ENCODE peak calls at places on chromosomes 7 and 10, in four cellular contexts. One of them, this sample, is unnamed.

GRCh38 chr10:34808789-34809745 is 6.0 kb downstream of the PARD3 start:
- DNase-seq in fibroblast of villous mesenchyme: peak; percentile 36
- DNase-seq in naive thymus-derived CD4-positive, alpha-beta T cell: no peak
- DNase-seq in prostate gland: no peak
- DNase-seq in this sample: no peak

GRCh38 chr10:69730251-69731156 is 71.2 kb upstream of the COL13A1 start:
- DNase-seq in fibroblast of villous mesenchyme: peak; percentile 79
- DNase-seq in naive thymus-derived CD4-positive, alpha-beta T cell: no peak
- DNase-seq in prostate gland: no peak
- DNase-seq in this sample: peak; percentile 67

GRCh38 chr10:29828978-29829377 is 194.2 kb upstream of the SVIL start:
- DNase-seq in fibroblast of villous mesenchyme: peak; percentile 56
- DNase-seq in naive thymus-derived CD4-positive, alpha-beta T cell: no peak
- DNase-seq in prostate gland: no peak
- DNase-seq in this sample: peak; percentile 40

GRCh38 chr10:4083509-4084003 is 298.5 kb upstream of the KLF6 start:
- DNase-seq in fibroblast of villous mesenchyme: peak; percentile 89
- DNase-seq in naive thymus-derived CD4-positive, alpha-beta T cell: no peak
- DNase-seq in prostate gland: no peak
- DNase-seq in this sample: no peak

GRCh38 chr7:37248396-37248836 is 200.2 kb downstream of the ELMO1 start:
- DNase-seq in fibroblast of villous mesenchyme: no peak
- DNase-seq in naive thymus-derived CD4-positive, alpha-beta T cell: no peak
- DNase-seq in prostate gland: no peak
- DNase-seq in this sample: no peak

GRCh38 chr10:79299397-79300370 is 47.6 kb upstream of the PPIF start:
- DNase-seq in fibroblast of villous mesenchyme: peak; percentile 76
- DNase-seq in naive thymus-derived CD4-positive, alpha-beta T cell: no peak
- DNase-seq in prostate gland: no peak
- DNase-seq in this sample: no peak

GRCh38 chr7:150998341-150998740 is 7.5 kb downstream of the NOS3 start:
- DNase-seq in fibroblast of villous mesenchyme: no peak
- DNase-seq in naive thymus-derived CD4-positive, alpha-beta T cell: no peak
- DNase-seq in prostate gland: no peak
- DNase-seq in this sample: no peak

GRCh38 chr10:60817135-60817805 is 39.0 kb downstream of the CDK1 start:
- DNase-seq in fibroblast of villous mesenchyme: peak; percentile 33
- DNase-seq in naive thymus-derived CD4-positive, alpha-beta T cell: no peak
- DNase-seq in prostate gland: peak; percentile 17
- DNase-seq in this sample: no peak

GRCh38 chr7:97973206-97973658 is 16.8 kb downstream of the OCM2 start:
- DNase-seq in fibroblast of villous mesenchyme: no peak
- DNase-seq in naive thymus-derived CD4-positive, alpha-beta T cell: no peak
- DNase-seq in prostate gland: no peak
- DNase-seq in this sample: no peak

GRCh38 chr7:142379445-142379844 is 121.6 kb upstream of the PRSS58 start:
- DNase-seq in fibroblast of villous mesenchyme: no peak
- DNase-seq in naive thymus-derived CD4-positive, alpha-beta T cell: no peak
- DNase-seq in prostate gland: no peak
- DNase-seq in this sample: no peak

GRCh38 chr10:70404906-70405824 is 1.2 kb downstream of the EIF4EBP2 start:
- DNase-seq in fibroblast of villous mesenchyme: peak; percentile 99
- DNase-seq in naive thymus-derived CD4-positive, alpha-beta T cell: peak; percentile 17
- DNase-seq in prostate gland: peak; percentile 90
- DNase-seq in this sample: peak; percentile 84

GRCh38 chr7:5248201-5248885 is 34.4 kb upstream of the SLC29A4 start:
- DNase-seq in fibroblast of villous mesenchyme: peak; percentile 60
- DNase-seq in naive thymus-derived CD4-positive, alpha-beta T cell: no peak
- DNase-seq in prostate gland: no peak
- DNase-seq in this sample: no peak

GRCh38 chr7:35680403-35681013 is 14.4 kb downstream of the HERPUD2 start:
- DNase-seq in fibroblast of villous mesenchyme: no peak
- DNase-seq in naive thymus-derived CD4-positive, alpha-beta T cell: no peak
- DNase-seq in prostate gland: no peak
- DNase-seq in this sample: no peak

GRCh38 chr7:107678110-107678753 is 17.6 kb downstream of the SLC26A4 start:
- DNase-seq in fibroblast of villous mesenchyme: no peak
- DNase-seq in naive thymus-derived CD4-positive, alpha-beta T cell: no peak
- DNase-seq in prostate gland: no peak
- DNase-seq in this sample: no peak

GRCh38 chr7:111108526-111108925 is 17.6 kb downstream of the LRRN3 start:
- DNase-seq in fibroblast of villous mesenchyme: no peak
- DNase-seq in naive thymus-derived CD4-positive, alpha-beta T cell: no peak
- DNase-seq in prostate gland: no peak
- DNase-seq in this sample: no peak

GRCh38 chr10:103470755-103471653 is 8.0 kb downstream of the CALHM3 start:
- DNase-seq in fibroblast of villous mesenchyme: peak; percentile 59
- DNase-seq in naive thymus-derived CD4-positive, alpha-beta T cell: peak; percentile 22
- DNase-seq in prostate gland: no peak
- DNase-seq in this sample: no peak

GRCh38 chr10:65793738-65794425 is 1132.0 kb upstream of the LRRTM3 start:
- DNase-seq in fibroblast of villous mesenchyme: peak; percentile 9
- DNase-seq in naive thymus-derived CD4-positive, alpha-beta T cell: no peak
- DNase-seq in prostate gland: peak; percentile 20
- DNase-seq in this sample: no peak

GRCh38 chr7:137829337-137829992 is 17.3 kb downstream of the DGKI start:
- DNase-seq in fibroblast of villous mesenchyme: no peak
- DNase-seq in naive thymus-derived CD4-positive, alpha-beta T cell: no peak
- DNase-seq in prostate gland: no peak
- DNase-seq in this sample: no peak

GRCh38 chr7:40721344-40721949 is 586.6 kb downstream of the SUGCT start:
- DNase-seq in fibroblast of villous mesenchyme: no peak
- DNase-seq in naive thymus-derived CD4-positive, alpha-beta T cell: no peak
- DNase-seq in prostate gland: no peak
- DNase-seq in this sample: no peak

GRCh38 chr7:115099906-115100305 is 178.0 kb downstream of the MDFIC start:
- DNase-seq in fibroblast of villous mesenchyme: peak; percentile 69
- DNase-seq in naive thymus-derived CD4-positive, alpha-beta T cell: no peak
- DNase-seq in prostate gland: no peak
- DNase-seq in this sample: no peak

GRCh38 chr10:110847351-110847750 is 24.4 kb upstream of the PDCD4 start:
- DNase-seq in fibroblast of villous mesenchyme: no peak
- DNase-seq in naive thymus-derived CD4-positive, alpha-beta T cell: no peak
- DNase-seq in prostate gland: no peak
- DNase-seq in this sample: no peak

GRCh38 chr10:69124558-69125121 is 662 bp downstream of the VPS26A start:
- DNase-seq in fibroblast of villous mesenchyme: peak; percentile 73
- DNase-seq in naive thymus-derived CD4-positive, alpha-beta T cell: peak; percentile 35
- DNase-seq in prostate gland: peak; percentile 52
- DNase-seq in this sample: peak; percentile 26

GRCh38 chr10:132626019-132626760 is 88.6 kb downstream of the INPP5A start:
- DNase-seq in fibroblast of villous mesenchyme: no peak
- DNase-seq in naive thymus-derived CD4-positive, alpha-beta T cell: no peak
- DNase-seq in prostate gland: no peak
- DNase-seq in this sample: no peak

GRCh38 chr10:43252785-43253341 is 14.0 kb downstream of the RASGEF1A start:
- DNase-seq in fibroblast of villous mesenchyme: no peak
- DNase-seq in naive thymus-derived CD4-positive, alpha-beta T cell: no peak
- DNase-seq in prostate gland: no peak
- DNase-seq in this sample: no peak

GRCh38 chr10:76305930-76306612 is 874.6 kb downstream of the LRMDA start:
- DNase-seq in fibroblast of villous mesenchyme: no peak
- DNase-seq in naive thymus-derived CD4-positive, alpha-beta T cell: no peak
- DNase-seq in prostate gland: no peak
- DNase-seq in this sample: no peak

GRCh38 chr10:71795248-71795647 is 21.9 kb upstream of the VSIR start:
- DNase-seq in fibroblast of villous mesenchyme: peak; percentile 34
- DNase-seq in naive thymus-derived CD4-positive, alpha-beta T cell: no peak
- DNase-seq in prostate gland: no peak
- DNase-seq in this sample: no peak

GRCh38 chr10:118635674-118636402 is 40.4 kb upstream of the PRLHR start:
- DNase-seq in fibroblast of villous mesenchyme: no peak
- DNase-seq in naive thymus-derived CD4-positive, alpha-beta T cell: no peak
- DNase-seq in prostate gland: no peak
- DNase-seq in this sample: no peak

GRCh38 chr10:45501791-45502190 is 127.8 kb downstream of the ALOX5 start:
- DNase-seq in fibroblast of villous mesenchyme: no peak
- DNase-seq in naive thymus-derived CD4-positive, alpha-beta T cell: no peak
- DNase-seq in prostate gland: no peak
- DNase-seq in this sample: no peak

GRCh38 chr7:113159746-113160339 is 41.5 kb upstream of the SMIM30 start:
- DNase-seq in fibroblast of villous mesenchyme: peak; percentile 18
- DNase-seq in naive thymus-derived CD4-positive, alpha-beta T cell: no peak
- DNase-seq in prostate gland: no peak
- DNase-seq in this sample: peak; percentile 3

GRCh38 chr10:66783296-66783695 is 142.5 kb upstream of the LRRTM3 start:
- DNase-seq in fibroblast of villous mesenchyme: peak; percentile 5
- DNase-seq in naive thymus-derived CD4-positive, alpha-beta T cell: no peak
- DNase-seq in prostate gland: no peak
- DNase-seq in this sample: no peak

GRCh38 chr7:35780070-35780469 is 20.8 kb upstream of the SEPTIN7 start:
- DNase-seq in fibroblast of villous mesenchyme: no peak
- DNase-seq in naive thymus-derived CD4-positive, alpha-beta T cell: no peak
- DNase-seq in prostate gland: no peak
- DNase-seq in this sample: no peak

DNA sequence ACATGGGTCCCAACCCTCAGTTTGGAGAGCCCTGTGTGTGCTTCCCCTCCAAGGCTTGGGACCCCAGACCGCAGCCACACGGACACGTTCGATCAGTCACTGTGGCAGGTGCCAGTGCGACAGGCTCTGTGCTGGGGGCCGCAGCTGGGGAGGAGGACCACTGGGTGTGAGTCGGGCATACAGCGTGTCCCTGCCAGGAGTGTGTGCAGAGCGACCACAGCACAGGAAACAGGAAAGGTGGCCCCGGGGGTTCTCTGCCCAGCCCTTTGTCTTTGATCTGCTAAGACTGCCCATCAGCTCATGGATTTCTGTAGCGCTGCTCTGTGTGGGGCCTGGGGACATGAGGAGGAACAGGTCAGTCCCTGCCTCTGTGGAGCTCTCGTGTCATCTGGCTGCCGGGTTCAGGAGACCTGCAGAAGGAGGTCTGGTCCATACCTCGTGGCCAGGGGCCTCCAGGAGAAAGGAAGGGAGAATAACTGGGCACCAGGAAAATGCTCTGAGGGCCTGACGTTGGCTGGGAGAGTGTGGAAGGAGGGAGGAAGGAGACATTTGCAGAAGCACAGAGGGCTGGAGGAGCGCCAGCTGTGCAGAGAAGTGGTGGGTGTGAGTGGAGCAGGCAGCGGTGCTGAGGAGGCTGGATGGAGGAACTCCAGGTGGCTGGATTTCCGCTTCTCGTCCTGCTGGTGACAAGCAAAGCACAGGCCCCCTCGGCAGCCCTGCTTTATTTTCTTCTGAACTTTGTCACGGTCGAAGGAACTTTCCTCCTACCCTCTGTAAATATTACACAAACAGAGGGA is 4.1 kb downstream of the NUDT1 start:
- DNase-seq in fibroblast of villous mesenchyme: no peak
- DNase-seq in naive thymus-derived CD4-positive, alpha-beta T cell: no peak
- DNase-seq in prostate gland: no peak
- DNase-seq in this sample: no peak
- H3K4me3 ChIP-seq in fibroblast of villous mesenchyme: no peak overlapping the region
- H3K4me3 ChIP-seq in naive thymus-derived CD4-positive, alpha-beta T cell: no peak overlapping the region
- H3K4me3 ChIP-seq in prostate gland: no peak overlapping the region
- H3K4me3 ChIP-seq in this sample: no peak overlapping the region

DNA sequence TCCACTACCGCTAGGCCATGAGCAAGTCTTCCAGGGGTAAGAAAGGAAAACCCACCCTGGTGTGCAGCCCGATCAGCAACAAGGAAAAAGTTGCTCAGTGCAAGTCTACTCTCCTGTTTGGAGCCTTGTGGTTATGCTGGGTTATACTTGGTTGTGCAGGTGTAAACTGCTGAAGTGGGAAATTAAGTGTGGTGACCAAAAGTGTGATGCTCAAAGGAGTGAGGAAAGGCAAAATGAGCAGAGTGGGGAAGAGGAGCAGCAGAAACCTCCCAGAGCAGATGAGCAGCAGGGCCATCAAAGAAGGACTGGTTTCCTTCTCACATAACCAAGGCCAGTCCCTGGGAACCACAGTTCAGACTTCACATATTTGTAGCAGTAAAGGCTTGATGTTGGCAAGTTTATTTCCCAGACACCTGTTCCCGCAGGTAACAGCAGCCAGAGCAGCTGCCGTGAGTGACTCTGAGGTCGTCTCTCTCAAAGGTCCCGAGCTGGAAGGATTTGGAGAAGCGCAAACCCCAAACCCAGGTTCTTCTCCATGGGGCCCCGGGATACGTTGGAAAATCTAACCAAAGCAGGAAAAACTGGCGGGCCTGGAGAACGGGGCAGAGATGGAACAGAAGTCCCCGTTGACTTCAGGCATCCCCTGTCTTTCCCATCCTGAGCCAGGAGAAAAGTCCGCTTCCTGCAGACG is 607 bp upstream of the SMO start:
- DNase-seq in fibroblast of villous mesenchyme: no peak
- DNase-seq in naive thymus-derived CD4-positive, alpha-beta T cell: no peak
- DNase-seq in prostate gland: no peak
- DNase-seq in this sample: no peak
- H3K4me3 ChIP-seq in fibroblast of villous mesenchyme: peak overlapping the region; percentile 60
- H3K4me3 ChIP-seq in naive thymus-derived CD4-positive, alpha-beta T cell: no peak overlapping the region
- H3K4me3 ChIP-seq in prostate gland: peak overlapping the region; percentile 74
- H3K4me3 ChIP-seq in this sample: peak overlapping the region; percentile 69

GRCh38 chr10:21976739-21977138 is 26.8 kb downstream of the DNAJC1 start:
- DNase-seq in fibroblast of villous mesenchyme: no peak
- DNase-seq in naive thymus-derived CD4-positive, alpha-beta T cell: no peak
- DNase-seq in prostate gland: no peak
- DNase-seq in this sample: no peak

GRCh38 chr10:21975378-21975990 is 28.0 kb downstream of the DNAJC1 start:
- DNase-seq in fibroblast of villous mesenchyme: no peak
- DNase-seq in naive thymus-derived CD4-positive, alpha-beta T cell: no peak
- DNase-seq in prostate gland: no peak
- DNase-seq in this sample: no peak

GRCh38 chr10:21976280-21976679 is 27.2 kb downstream of the DNAJC1 start:
- DNase-seq in fibroblast of villous mesenchyme: no peak
- DNase-seq in naive thymus-derived CD4-positive, alpha-beta T cell: no peak
- DNase-seq in prostate gland: no peak
- DNase-seq in this sample: no peak

GRCh38 chr10:21981118-21981517 is 22.4 kb downstream of the DNAJC1 start:
- DNase-seq in fibroblast of villous mesenchyme: no peak
- DNase-seq in naive thymus-derived CD4-positive, alpha-beta T cell: no peak
- DNase-seq in prostate gland: no peak
- DNase-seq in this sample: no peak

DNA sequence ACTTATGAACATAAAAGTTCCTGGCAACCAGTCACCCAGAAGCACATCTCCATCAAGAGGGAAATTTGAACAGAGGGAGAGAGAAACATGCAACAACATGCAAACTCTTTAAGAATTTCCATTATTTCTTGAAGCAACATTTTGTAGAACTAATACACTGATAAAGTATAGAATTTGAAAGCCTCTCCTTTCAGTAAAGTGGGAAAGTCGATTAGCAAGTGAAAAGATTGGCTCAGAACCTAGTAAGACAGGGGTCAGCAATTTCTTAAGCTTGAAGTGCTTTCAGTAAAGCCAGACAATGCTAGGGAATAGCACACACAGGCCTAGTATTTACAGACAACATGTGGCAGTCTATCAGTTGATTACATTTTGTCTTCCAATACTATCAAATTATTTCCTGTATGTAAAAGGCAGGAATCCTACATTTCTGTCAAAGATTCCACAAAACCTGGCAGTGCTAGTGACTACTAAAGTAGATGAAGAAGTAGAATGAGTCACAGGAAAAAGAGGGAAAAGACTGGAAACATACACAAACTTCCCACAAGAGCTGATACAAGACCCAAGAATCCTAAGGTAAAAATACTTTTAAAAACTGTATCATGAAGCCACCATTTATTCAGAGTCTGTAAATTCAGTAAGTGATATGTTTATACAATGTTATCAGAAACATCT is 25.2 kb downstream of the DNAJC1 start:
- DNase-seq in fibroblast of villous mesenchyme: peak; percentile 34
- DNase-seq in naive thymus-derived CD4-positive, alpha-beta T cell: no peak
- DNase-seq in prostate gland: no peak
- DNase-seq in this sample: no peak
- H3K4me3 ChIP-seq in fibroblast of villous mesenchyme: no peak overlapping the region
- H3K4me3 ChIP-seq in naive thymus-derived CD4-positive, alpha-beta T cell: no peak overlapping the region
- H3K4me3 ChIP-seq in prostate gland: no peak overlapping the region
- H3K4me3 ChIP-seq in this sample: no peak overlapping the region

GRCh38 chr7:66454600-66455225 is 174.0 kb upstream of the KCTD7 start:
- DNase-seq in fibroblast of villous mesenchyme: no peak
- DNase-seq in naive thymus-derived CD4-positive, alpha-beta T cell: no peak
- DNase-seq in prostate gland: no peak
- DNase-seq in this sample: no peak
- H3K4me3 ChIP-seq in fibroblast of villous mesenchyme: no peak overlapping the region
- H3K4me3 ChIP-seq in naive thymus-derived CD4-positive, alpha-beta T cell: no peak overlapping the region
- H3K4me3 ChIP-seq in prostate gland: no peak overlapping the region
- H3K4me3 ChIP-seq in this sample: no peak overlapping the region